ENCODE peak calls at places on chromosomes 12 and 14, in five cellular contexts. Y is GM12865, K is sigmoid colon, A is left ventricle myocardium inferior, R is OCI-LY7. Q is an unnamed sample.

GRCh38 chr14:76908834-76909233 is 82.6 kb downstream of the LRRC74A start:
- DNase-seq in Y (peak; percentile 79), K (no peak), A (no peak), R (peak; percentile 50), Q (no peak)

GRCh38 chr14:64725360-64725815 is 21.2 kb downstream of the PLEKHG3 start:
- DNase-seq in Y (no peak), K (peak; percentile 27), A (peak; percentile 17), R (no peak), Q (no peak)

GRCh38 chr14:94470311-94470710 is 5.7 kb downstream of the SERPINA9 start:
- DNase-seq in Y (no peak), K (peak; percentile 9), A (no peak), R (no peak), Q (no peak)

GRCh38 chr12:39605996-39606395 is 13.6 kb downstream of the ABCD2 start:
- DNase-seq in Y (no peak), K (no peak), A (no peak), R (no peak), Q (no peak)

GRCh38 chr12:112930350-112930749 is 7.9 kb upstream of the OAS3 start:
- DNase-seq in Y (no peak), K (no peak), A (no peak), R (no peak), Q (no peak)

GRCh38 chr14:103155013-103155412 is 31.8 kb downstream of the TNFAIP2 start:
- DNase-seq in Y (peak; percentile 21), K (peak; percentile 90), A (peak; percentile 80), R (no peak), Q (peak; percentile 57)

GRCh38 chr14:55129086-55129427 is at the start of gene LGALS3:
- DNase-seq in Y (peak; percentile 76), K (peak; percentile 86), A (peak; percentile 84), R (no peak), Q (peak; percentile 61)

GRCh38 chr12:121113057-121113456 is 19.6 kb upstream of the P2RX7 start:
- DNase-seq in Y (no peak), K (no peak), A (no peak), R (no peak), Q (no peak)

GRCh38 chr12:26276709-26277108 is 81.3 kb downstream of the SSPN start:
- DNase-seq in Y (no peak), K (no peak), A (no peak), R (no peak), Q (no peak)

GRCh38 chr12:102634216-102634615 is 153.9 kb upstream of the IGF1 start:
- DNase-seq in Y (no peak), K (no peak), A (no peak), R (no peak), Q (peak; percentile 11)

GRCh38 chr12:104290320-104290719 is 13.2 kb upstream of the EID3 start:
- DNase-seq in Y (no peak), K (no peak), A (no peak), R (no peak), Q (no peak)

GRCh38 chr14:56180754-56181542 is 62.7 kb downstream of the PELI2 start:
- DNase-seq in Y (no peak), K (no peak), A (no peak), R (no peak), Q (no peak)

GRCh38 chr12:124392271-124392990 is 97.5 kb downstream of the RFLNA start:
- DNase-seq in Y (no peak), K (no peak), A (no peak), R (peak; percentile 8), Q (no peak)

GRCh38 chr12:87866602-87867292 is 162.5 kb downstream of the C12orf50 start:
- DNase-seq in Y (peak; percentile 16), K (no peak), A (no peak), R (peak; percentile 24), Q (no peak)

GRCh38 chr12:95168746-95169145 is 48.5 kb downstream of the FGD6 start:
- DNase-seq in Y (no peak), K (no peak), A (no peak), R (no peak), Q (no peak)

GRCh38 chr14:20327005-20327869 is 5.8 kb downstream of the CCNB1IP1 start:
- DNase-seq in Y (peak; percentile 70), K (no peak), A (no peak), R (peak; percentile 79), Q (no peak)

GRCh38 chr14:100426331-100426730 is 103.2 kb downstream of the SLC25A47 start:
- DNase-seq in Y (no peak), K (peak; percentile 24), A (no peak), R (no peak), Q (no peak)

GRCh38 chr12:59055204-59055839 is 135.0 kb upstream of the LRIG3 start:
- DNase-seq in Y (peak; percentile 37), K (no peak), A (no peak), R (no peak), Q (no peak)

GRCh38 chr12:111435661-111436201 is 30.0 kb downstream of the SH2B3 start:
- DNase-seq in Y (peak; percentile 45), K (no peak), A (no peak), R (peak; percentile 38), Q (no peak)
- H3K4me3 ChIP-seq in Y (no peak overlapping the region), K (no peak overlapping the region), A (no peak overlapping the region), R (no peak overlapping the region), Q (no peak overlapping the region)

DNA sequence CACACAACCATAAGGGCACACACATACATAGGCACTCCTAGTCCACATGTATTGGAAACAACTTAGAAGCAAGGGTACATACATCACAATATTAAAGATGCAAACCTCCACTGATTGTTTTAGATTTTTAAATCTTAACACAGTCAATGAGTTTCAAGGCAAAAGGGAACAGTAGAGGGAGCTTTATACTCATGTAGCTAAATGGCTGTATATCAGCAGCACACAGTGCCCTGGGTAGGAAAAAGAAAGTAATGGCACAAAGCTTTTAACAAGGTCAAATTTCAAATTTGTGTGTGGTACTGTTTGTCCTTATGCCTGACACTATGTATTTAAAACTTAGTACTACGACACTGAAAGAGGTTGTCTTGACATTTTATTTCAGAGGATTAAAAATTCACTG is 262.0 kb downstream of the MED13L start:
- DNase-seq in Y (peak; percentile 48), K (no peak), A (no peak), R (peak; percentile 8), Q (no peak)
- H3K4me3 ChIP-seq in Y (no peak overlapping the region), K (no peak overlapping the region), A (no peak overlapping the region), R (no peak overlapping the region), Q (no peak overlapping the region)

GRCh38 chr12:108129017-108129812 is at the start of gene WSCD2:
- DNase-seq in Y (peak; percentile 15), K (peak; percentile 77), A (peak; percentile 24), R (no peak), Q (peak; percentile 21)
- H3K4me3 ChIP-seq in Y (no peak within 1 kb of the TSS), K (peak within 1 kb of the TSS; percentile 32), A (peak within 1 kb of the TSS; percentile 62), R (no peak within 1 kb of the TSS), Q (peak within 1 kb of the TSS; percentile 33)

GRCh38 chr12:109833307-109834189 is at the start of gene TRPV4:
- DNase-seq in Y (no peak), K (no peak), A (peak; percentile 25), R (no peak), Q (no peak)
- H3K4me3 ChIP-seq in Y (no peak within 1 kb of the TSS), K (peak within 1 kb of the TSS; percentile 18), A (peak within 1 kb of the TSS; percentile 65), R (no peak within 1 kb of the TSS), Q (peak within 1 kb of the TSS; percentile 20)